ENCODE peak calls at places on chromosomes 13 and 19, in seven cellular contexts. C is heart left ventricle; X is choroid plexus epithelial cell; S is naive thymus-derived CD4-positive, alpha-beta T cell; I is breast epithelium; N is lower lobe of right lung; L is PC-3. J is an unnamed sample.

GRCh38 chr19:40974633-40975037 is 16.4 kb upstream of the CYP2B6 start:
- DNase-seq in X (peak), S (peak), C (peak), N (peak), L (peak), I (peak), J (peak)

GRCh38 chr19:7863157-7863970 is 10.8 kb downstream of the PRR36 start:
- DNase-seq in N (no peak), C (no peak), S (no peak), L (no peak), I (no peak), X (no peak), J (no peak)

GRCh38 chr19:4376991-4377781 is 23.2 kb downstream of the SH3GL1 start:
- DNase-seq in X (no peak), S (no peak), N (no peak), C (no peak), I (peak), L (peak), J (peak)

GRCh38 chr13:47893527-47893926 is 107.5 kb downstream of the SUCLA2 start:
- DNase-seq in N (no peak), L (peak), C (no peak), I (no peak), X (no peak), S (no peak), J (no peak)

GRCh38 chr19:54391589-54392061 is 23.6 kb upstream of the TTYH1 start:
- DNase-seq in I (no peak), X (no peak), N (no peak), C (no peak), L (peak), S (no peak), J (no peak)

GRCh38 chr13:49113526-49114286 is 106.4 kb upstream of the MLNR start:
- DNase-seq in N (no peak), L (peak), S (no peak), X (peak), I (no peak), C (no peak), J (peak)

GRCh38 chr13:113118328-113119021 is 4.1 kb upstream of the F10 start:
- DNase-seq in I (no peak), L (no peak), X (no peak), C (no peak), S (no peak), N (peak), J (no peak)

GRCh38 chr13:114067381-114067885 is 65.0 kb downstream of the RASA3 start:
- DNase-seq in C (peak), X (no peak), L (peak), I (no peak), N (no peak), S (peak), J (peak)

GRCh38 chr19:27972291-27973040 is 1240.5 kb downstream of the UQCRFS1 start:
- DNase-seq in L (peak), C (no peak), I (no peak), X (peak), S (no peak), N (no peak), J (peak)

GRCh38 chr13:24997367-24997967 is 98.5 kb upstream of the PABPC3 start:
- DNase-seq in C (no peak), X (peak), I (no peak), S (no peak), N (no peak), L (peak), J (peak)

GRCh38 chr19:5292453-5292842 is 48.2 kb downstream of the PTPRS start:
- DNase-seq in N (no peak), X (no peak), I (no peak), C (no peak), S (peak), L (peak), J (no peak)

GRCh38 chr13:43908156-43909126 is 28.7 kb downstream of the LACC1 start:
- DNase-seq in N (no peak), I (no peak), C (no peak), L (peak), S (peak), X (peak), J (peak)

GRCh38 chr19:22532388-22533310 is 101.5 kb upstream of the ZNF492 start:
- DNase-seq in L (no peak), S (no peak), X (no peak), I (peak), N (peak), C (peak), J (no peak)

GRCh38 chr19:39127812-39128510 is 2.4 kb downstream of the PAK4 start:
- DNase-seq in I (peak), X (no peak), N (peak), C (no peak), S (no peak), L (no peak), J (no peak)

GRCh38 chr13:49023441-49023840 is 47.7 kb downstream of the FNDC3A start:
- DNase-seq in L (peak), C (no peak), S (no peak), N (no peak), X (peak), I (no peak), J (peak)

DNA sequence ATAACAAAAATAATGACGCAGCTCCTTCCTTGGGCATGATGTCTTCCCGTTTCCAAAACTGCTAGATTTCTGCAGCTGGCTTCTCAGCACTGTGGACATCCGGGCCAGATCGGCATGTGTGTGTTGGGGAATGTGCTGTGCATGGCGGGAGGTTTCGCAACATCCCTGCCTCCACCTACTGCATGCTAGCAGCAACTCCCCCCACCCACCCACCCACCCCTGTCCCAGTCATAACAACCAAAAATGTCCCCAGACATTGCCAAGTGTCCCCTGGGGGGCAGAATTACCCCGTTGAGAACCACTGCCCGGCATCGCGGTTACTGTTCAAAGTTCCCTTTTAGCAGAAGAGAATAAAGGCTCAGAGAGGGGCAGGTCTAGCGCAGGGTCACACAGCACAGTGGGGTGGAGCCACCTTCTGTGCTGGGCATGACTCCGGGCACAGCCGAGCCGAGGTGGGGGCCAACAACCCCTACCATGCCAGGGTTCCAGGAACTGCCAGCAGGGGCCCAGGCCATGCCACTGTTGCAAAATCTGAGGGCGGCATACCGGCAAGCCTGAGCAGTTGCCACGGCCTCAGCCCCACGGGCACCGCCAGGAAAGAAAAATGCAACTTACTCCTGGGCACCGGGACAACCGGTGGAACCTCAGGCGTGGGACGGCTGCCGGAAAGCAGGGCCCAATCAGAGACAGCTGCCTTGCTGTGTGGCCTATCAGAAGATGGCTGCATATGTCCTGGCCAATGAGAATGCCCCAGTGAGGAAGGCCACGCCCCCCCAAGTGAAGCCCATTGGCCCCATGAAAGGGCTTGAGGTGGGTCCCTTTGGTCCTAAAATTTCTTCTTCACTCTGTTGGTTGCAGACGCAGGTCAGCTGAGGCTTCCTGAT is 22.5 kb upstream of the NFIC start:
- DNase-seq in I (peak), L (peak), S (peak), C (peak), X (peak), N (peak), J (peak)
- H3K4me3 ChIP-seq in I (peak), L (peak), S (peak), C (peak), X (no peak), N (peak), J (peak)

DNA sequence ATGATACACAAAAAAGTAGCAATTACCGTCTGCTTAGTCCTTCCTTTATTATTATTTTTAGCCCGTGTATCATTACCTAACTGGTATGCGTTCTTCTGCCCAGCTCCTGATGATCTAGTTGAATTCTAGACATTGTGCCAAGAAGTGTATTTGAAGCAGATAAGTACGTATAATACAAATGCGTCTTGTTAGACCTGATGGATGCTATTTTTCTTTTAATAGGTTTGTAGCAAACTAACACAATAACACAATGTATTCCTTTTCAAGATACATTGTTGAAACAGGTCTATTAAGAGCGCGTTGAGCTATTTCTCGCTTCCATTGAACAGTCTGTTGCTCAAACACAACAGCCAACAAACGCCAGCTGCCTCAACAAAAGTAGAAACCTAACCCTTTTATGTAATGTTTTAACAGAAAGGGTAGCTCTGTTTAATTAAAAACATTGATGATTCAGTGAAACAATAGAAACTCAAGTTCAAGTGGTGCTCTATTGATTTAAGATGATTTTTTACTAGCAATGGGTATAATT is 14.7 kb downstream of the ZIC2 start:
- DNase-seq in S (no peak), I (no peak), N (no peak), C (no peak), X (peak), L (no peak), J (no peak)
- H3K4me3 ChIP-seq in S (no peak), I (no peak), N (no peak), C (no peak), X (peak), L (no peak), J (no peak)

GRCh38 chr13:110666255-110666533 is 39.7 kb downstream of the CARS2 start:
- DNase-seq in X (no peak), L (no peak), C (no peak), S (no peak), N (no peak), I (no peak), J (no peak)
- H3K4me3 ChIP-seq in X (no peak), L (no peak), C (no peak), S (no peak), N (no peak), I (no peak), J (no peak)

GRCh38 chr13:88086577-88086976 is 415.4 kb downstream of the SLITRK5 start:
- DNase-seq in N (no peak), C (no peak), I (no peak), L (peak), S (no peak), X (no peak), J (peak)
- H3K4me3 ChIP-seq in N (no peak), C (no peak), I (no peak), L (no peak), S (no peak), X (no peak), J (no peak)

DNA sequence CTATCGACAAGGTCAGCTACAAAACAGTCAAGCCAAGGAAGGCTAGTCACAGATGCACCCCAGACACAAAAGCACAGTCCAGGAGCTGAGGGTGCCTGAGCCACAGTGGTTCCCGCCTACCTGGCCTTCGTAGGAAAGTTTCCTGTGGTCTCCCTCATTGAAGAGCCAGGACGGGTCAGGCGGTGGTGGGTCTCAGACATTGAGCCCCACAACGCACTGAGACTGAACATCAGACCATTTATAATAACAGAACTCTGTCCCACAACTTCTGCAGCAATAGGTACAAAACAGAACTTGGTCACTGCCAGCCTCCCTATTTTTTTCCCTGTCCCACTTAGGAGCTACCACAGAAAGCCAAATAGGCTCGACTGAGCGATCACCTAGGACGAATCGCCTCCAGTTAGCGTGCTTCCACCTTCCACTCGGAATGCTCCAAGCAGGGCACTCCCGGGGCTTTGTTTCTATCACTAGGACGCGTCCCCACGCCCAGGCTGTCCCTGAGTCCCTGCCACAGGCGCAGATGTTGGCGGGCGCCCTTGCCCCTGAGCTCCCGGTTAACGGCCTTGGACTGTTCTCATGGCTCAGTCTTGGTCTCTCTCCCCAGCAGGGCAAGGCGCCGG is 640 bp upstream of the ZNF544 start:
- DNase-seq in C (no peak), X (peak), S (no peak), N (no peak), I (no peak), L (no peak), J (peak)
- H3K4me3 ChIP-seq in C (peak), X (peak), S (peak), N (peak), I (peak), L (peak), J (peak)

DNA sequence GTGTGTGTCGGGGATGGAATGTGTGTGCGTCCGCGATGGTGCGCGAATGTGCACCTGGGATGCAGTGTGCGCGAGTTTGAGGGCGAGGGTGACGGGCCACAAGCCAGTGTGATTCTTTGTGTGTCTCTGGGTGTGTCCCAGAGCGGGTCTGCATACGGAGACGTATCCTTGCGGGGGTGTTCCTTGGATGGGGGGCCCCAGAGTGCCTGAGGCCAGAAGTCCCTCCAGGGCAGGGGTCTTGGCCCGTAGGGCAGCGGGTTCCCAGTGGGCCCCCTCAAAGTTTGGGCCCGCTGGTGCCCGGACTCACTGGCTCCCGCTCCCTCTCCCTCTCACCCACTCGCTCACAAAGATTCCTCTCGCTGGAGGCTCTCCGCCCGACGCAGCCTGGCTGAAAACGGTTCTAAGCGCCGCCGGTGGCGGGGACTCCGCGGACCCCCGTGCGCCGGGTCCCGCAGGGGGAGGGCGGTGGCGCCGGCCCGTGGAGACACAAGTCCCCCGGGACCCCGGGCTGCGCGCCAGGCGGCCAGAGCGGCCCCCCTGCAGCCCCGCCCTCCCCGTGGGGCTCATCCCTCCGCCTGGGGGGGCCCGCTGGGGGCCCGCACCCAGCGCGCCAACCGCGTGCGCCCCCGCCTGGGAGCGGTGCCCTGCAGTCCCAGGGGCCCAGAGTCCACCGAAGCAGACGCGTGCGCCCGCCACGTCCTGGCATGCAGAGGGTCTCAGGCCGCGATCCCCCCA is 886 bp downstream of the CRLF1 start:
- DNase-seq in X (no peak), S (no peak), I (no peak), L (no peak), N (no peak), C (no peak), J (no peak)
- H3K4me3 ChIP-seq in X (no peak), S (no peak), I (peak), L (no peak), N (peak), C (peak), J (no peak)

GRCh38 chr19:44113138-44113783 is at the start of gene ZNF225:
- DNase-seq in L (peak), S (peak), I (peak), C (peak), N (peak), X (peak), J (peak)
- H3K4me3 ChIP-seq in L (peak), S (peak), I (peak), C (peak), N (peak), X (peak), J (peak)

GRCh38 chr19:920051-920857 is 3.1 kb downstream of the KISS1R start:
- DNase-seq in S (peak), I (no peak), L (peak), C (no peak), N (no peak), X (no peak), J (no peak)
- H3K4me3 ChIP-seq in S (peak), I (no peak), L (peak), C (no peak), N (peak), X (peak), J (no peak)